ENCODE peak calls at places on chromosomes 5 and 9, in five cellular contexts. D is A549; P is breast epithelium; C is dorsolateral prefrontal cortex; Z is CD4-positive, alpha-beta T cell. B is an unnamed sample.

GRCh38 chr5:130720355-130720754 is 444.7 kb downstream of the HINT1 start:
- DNase-seq in D (peak; percentile 61), P (no peak), C (no peak), Z (no peak), B (no peak)

GRCh38 chr5:115418788-115419187 is 122.3 kb upstream of the CCDC112 start:
- DNase-seq in D (no peak), P (no peak), C (no peak), Z (no peak), B (no peak)

GRCh38 chr5:10485142-10485795 is 43.6 kb downstream of the ROPN1L start:
- DNase-seq in D (peak; percentile 70), P (no peak), C (no peak), Z (no peak), B (no peak)

GRCh38 chr9:131395027-131395744 is 1.3 kb downstream of the PRRC2B start:
- DNase-seq in D (no peak), P (peak; percentile 58), C (no peak), Z (peak; percentile 57), B (no peak)

GRCh38 chr9:70392189-70392588 is 22.3 kb downstream of the KLF9 start:
- DNase-seq in D (peak; percentile 24), P (no peak), C (no peak), Z (no peak), B (no peak)

GRCh38 chr9:117448066-117448465 is 33.2 kb upstream of the ASTN2 start:
- DNase-seq in D (no peak), P (no peak), C (no peak), Z (no peak), B (no peak)

GRCh38 chr5:150538007-150538917 is 30.3 kb downstream of the NDST1 start:
- DNase-seq in D (no peak), P (peak; percentile 57), C (no peak), Z (no peak), B (no peak)

GRCh38 chr5:66144799-66145390 is 795 bp downstream of the SREK1 start:
- DNase-seq in D (no peak), P (no peak), C (peak; percentile 64), Z (no peak), B (no peak)

GRCh38 chr9:17060450-17060849 is 74.4 kb upstream of the CNTLN start:
- DNase-seq in D (no peak), P (no peak), C (no peak), Z (no peak), B (no peak)

GRCh38 chr5:33223563-33224305 is 217.0 kb upstream of the TARS1 start:
- DNase-seq in D (no peak), P (no peak), C (no peak), Z (no peak), B (no peak)

GRCh38 chr9:14372437-14373318 is 58.7 kb upstream of the NFIB start:
- DNase-seq in D (peak; percentile 67), P (peak; percentile 58), C (no peak), Z (no peak), B (no peak)

GRCh38 chr9:90967171-90967570 is 165.6 kb downstream of the SYK start:
- DNase-seq in D (no peak), P (no peak), C (no peak), Z (no peak), B (no peak)

GRCh38 chr5:159877894-159878448 is 38.3 kb upstream of the ADRA1B start:
- DNase-seq in D (no peak), P (no peak), C (no peak), Z (no peak), B (no peak)

GRCh38 chr5:178203670-178204204 is 596 bp upstream of the HNRNPAB start:
- DNase-seq in D (no peak), P (no peak), C (no peak), Z (no peak), B (no peak)

GRCh38 chr5:151298063-151298462 is 5.5 kb downstream of the SLC36A3 start:
- DNase-seq in D (peak; percentile 72), P (no peak), C (no peak), Z (no peak), B (no peak)

GRCh38 chr5:122183098-122183794 is 53.9 kb downstream of the ZNF474 start:
- DNase-seq in D (peak; percentile 3), P (peak; percentile 56), C (no peak), Z (no peak), B (no peak)

GRCh38 chr5:51465165-51465564 is 81.9 kb downstream of the ISL1 start:
- DNase-seq in D (no peak), P (no peak), C (no peak), Z (no peak), B (no peak)

GRCh38 chr9:126373241-126373640 is 46.6 kb downstream of the MVB12B start:
- DNase-seq in D (peak; percentile 55), P (peak; percentile 48), C (no peak), Z (no peak), B (no peak)

GRCh38 chr5:139677404-139678282 is 29.5 kb downstream of the CXXC5 start:
- DNase-seq in D (no peak), P (no peak), C (peak; percentile 56), Z (no peak), B (peak; percentile 79)

GRCh38 chr5:81717221-81717620 is 33.7 kb downstream of the SSBP2 start:
- DNase-seq in D (no peak), P (no peak), C (no peak), Z (no peak), B (no peak)

GRCh38 chr9:3809724-3810123 is 283.9 kb upstream of the RFX3 start:
- DNase-seq in D (peak; percentile 21), P (peak; percentile 26), C (no peak), Z (no peak), B (no peak)

GRCh38 chr5:83265318-83265717 is 188.0 kb downstream of the XRCC4 start:
- DNase-seq in D (peak; percentile 63), P (no peak), C (no peak), Z (no peak), B (no peak)

GRCh38 chr9:87590996-87591395 is 93.3 kb downstream of the DAPK1 start:
- DNase-seq in D (no peak), P (no peak), C (no peak), Z (no peak), B (no peak)

GRCh38 chr9:133994359-133995011 is 2.4 kb upstream of the VAV2 start:
- DNase-seq in D (peak; percentile 72), P (peak; percentile 52), C (no peak), Z (peak; percentile 66), B (peak; percentile 39)

GRCh38 chr5:93584531-93585053 is 1.6 kb downstream of the NR2F1 start:
- DNase-seq in D (no peak), P (no peak), C (no peak), Z (no peak), B (no peak)

GRCh38 chr5:76406014-76406413 is 2.9 kb downstream of the IQGAP2 start:
- DNase-seq in D (no peak), P (no peak), C (no peak), Z (no peak), B (no peak)

GRCh38 chr5:135602882-135603721 is 24.3 kb upstream of the CXCL14 start:
- DNase-seq in D (no peak), P (peak; percentile 10), C (no peak), Z (no peak), B (no peak)

GRCh38 chr5:15601274-15601673 is 101.3 kb downstream of the FBXL7 start:
- DNase-seq in D (no peak), P (no peak), C (no peak), Z (no peak), B (no peak)

GRCh38 chr9:113368348-113368747 is 8.4 kb downstream of the HDHD3 start:
- DNase-seq in D (no peak), P (no peak), C (no peak), Z (no peak), B (no peak)
- H3K27ac ChIP-seq in D (no peak overlapping the region), P (no peak overlapping the region), C (no peak overlapping the region), Z (no peak overlapping the region), B (no peak overlapping the region)

GRCh38 chr5:142145106-142145900 is 36.7 kb downstream of the NDFIP1 start:
- DNase-seq in D (peak; percentile 73), P (peak; percentile 31), C (no peak), Z (peak; percentile 28), B (peak; percentile 54)

GRCh38 chr5:142143878-142144277 is 35.3 kb downstream of the NDFIP1 start:
- DNase-seq in D (peak; percentile 52), P (no peak), C (no peak), Z (no peak), B (no peak)

DNA sequence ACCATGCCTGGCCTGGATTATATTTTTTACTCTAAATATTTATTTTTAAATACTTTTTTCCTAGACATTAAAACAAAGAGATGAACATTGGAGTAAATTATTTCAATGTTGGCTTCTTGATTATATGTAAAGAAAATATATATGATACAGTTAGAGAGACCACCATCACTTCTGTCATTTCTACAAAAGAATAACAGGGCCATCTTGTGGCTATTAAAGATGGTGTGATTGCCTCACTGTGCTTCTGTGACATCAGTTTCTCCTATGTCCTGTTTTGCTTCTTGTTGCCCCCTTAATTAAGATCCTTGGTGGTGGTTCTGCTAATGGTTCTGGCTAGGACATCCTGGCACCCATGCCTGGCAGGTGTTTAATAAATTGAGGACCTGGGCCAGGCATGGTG is 32.9 kb downstream of the NDFIP1 start:
- DNase-seq in D (no peak), P (no peak), C (no peak), Z (no peak), B (no peak)
- TF ChIP-seq CTCF in D (peak; percentile 38), P (no peak), C (peak; percentile 35), Z (no peak), B (no peak)

GRCh38 chr5:124841829-124842712 is 95.6 kb upstream of the ZNF608 start:
- DNase-seq in D (no peak), P (peak; percentile 19), C (no peak), Z (no peak), B (no peak)
- H3K27ac ChIP-seq in D (no peak overlapping the region), P (no peak overlapping the region), C (no peak overlapping the region), Z (no peak overlapping the region), B (no peak overlapping the region)

DNA sequence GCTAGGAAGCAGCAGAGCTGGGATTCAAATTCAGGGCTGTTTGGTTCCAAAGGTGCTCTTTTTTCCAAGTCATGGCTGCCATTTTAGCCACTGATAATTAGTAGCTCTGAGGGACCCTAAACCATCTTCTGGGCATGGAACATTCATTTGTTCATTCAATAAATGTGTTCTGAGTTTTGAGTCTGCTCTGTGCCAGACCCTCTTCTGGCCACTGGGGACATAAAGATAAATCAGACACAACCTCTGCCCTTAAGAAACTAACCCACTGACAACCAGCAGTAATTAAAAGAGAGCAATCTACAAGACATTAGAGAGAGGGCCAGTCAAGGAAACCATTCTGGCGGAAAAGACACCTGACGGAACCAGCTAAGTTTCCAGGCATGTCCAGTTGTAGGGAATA is 2.0 kb upstream of the CPEB4 start:
- DNase-seq in D (no peak), P (no peak), C (no peak), Z (no peak), B (no peak)
- TF ChIP-seq CTCF in D (no peak), P (no peak), C (no peak), Z (no peak), B (no peak)

DNA sequence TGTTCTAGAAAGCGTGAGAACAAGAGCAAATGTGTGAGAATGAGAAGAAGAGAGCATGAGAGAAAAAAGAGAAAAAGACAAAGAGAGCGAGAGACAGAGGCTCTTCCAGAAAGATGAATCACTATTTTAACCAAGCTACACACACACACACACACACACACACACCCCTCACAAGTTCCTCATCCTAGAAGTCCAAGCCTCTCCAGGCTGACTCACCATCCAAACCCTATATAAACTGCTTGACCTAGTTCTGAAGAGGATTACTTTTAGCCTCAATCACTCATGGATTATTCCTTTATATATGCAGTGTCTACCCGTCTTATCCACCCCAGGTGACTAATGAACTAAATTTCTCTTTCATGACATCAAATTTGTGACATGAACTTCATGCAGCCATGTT is 37.6 kb downstream of the C9orf57 start:
- DNase-seq in D (peak; percentile 58), P (no peak), C (no peak), Z (no peak), B (no peak)
- H3K27ac ChIP-seq in D (no peak overlapping the region), P (no peak overlapping the region), C (no peak overlapping the region), Z (no peak overlapping the region), B (no peak overlapping the region)

B was measured in gastrocnemius medialis.